ENCODE peak calls at places on chromosome 9, in eight cellular contexts. B, K, Q, D, O, G, V and X are unnamed samples.

GRCh38 chr9:134379774-134380431 is 53.6 kb downstream of the RXRA start:
- ATAC-seq in B (peak; percentile 74), K (no peak), Q (no peak), D (no peak), O (peak; percentile 52), G (no peak), V (no peak), X (no peak)

GRCh38 chr9:105656131-105656921 is 5.9 kb upstream of the TAL2 start:
- ATAC-seq in B (no peak), K (peak; percentile 89), Q (peak; percentile 95), D (no peak), O (peak; percentile 89), G (peak; percentile 97), V (peak; percentile 80), X (no peak)

GRCh38 chr9:105683688-105684275 is 10.6 kb upstream of the TMEM38B start:
- ATAC-seq in B (no peak), K (no peak), Q (no peak), D (no peak), O (no peak), G (no peak), V (no peak), X (no peak)

GRCh38 chr9:39588056-39588814 is 232.8 kb downstream of the SPATA31A1 start:
- ATAC-seq in B (peak; percentile 76), K (peak; percentile 49), Q (peak; percentile 51), D (peak; percentile 72), O (no peak), G (peak; percentile 47), V (no peak), X (no peak)

GRCh38 chr9:13278023-13278367 is 1.5 kb downstream of the MPDZ start:
- ATAC-seq in B (no peak), K (no peak), Q (no peak), D (peak; percentile 11), O (peak; percentile 5), G (peak; percentile 8), V (no peak), X (no peak)

GRCh38 chr9:115397591-115398312 is 279.8 kb upstream of the TNC start:
- ATAC-seq in B (no peak), K (no peak), Q (no peak), D (no peak), O (no peak), G (no peak), V (peak; percentile 84), X (no peak)

GRCh38 chr9:119052339-119053030 is 316.8 kb downstream of the BRINP1 start:
- ATAC-seq in B (no peak), K (no peak), Q (no peak), D (no peak), O (no peak), G (no peak), V (peak; percentile 59), X (peak; percentile 2)

GRCh38 chr9:135077497-135078200 is 9.8 kb upstream of the OLFM1 start:
- ATAC-seq in B (peak; percentile 60), K (no peak), Q (peak; percentile 50), D (no peak), O (no peak), G (peak; percentile 57), V (peak; percentile 65), X (no peak)

GRCh38 chr9:125650271-125650737 is 56.7 kb downstream of the MAPKAP1 start:
- ATAC-seq in B (peak; percentile 48), K (peak; percentile 84), Q (no peak), D (peak; percentile 71), O (no peak), G (no peak), V (peak; percentile 21), X (no peak)

GRCh38 chr9:96116275-96117051 is 185.5 kb downstream of the HSD17B3 start:
- ATAC-seq in B (no peak), K (no peak), Q (peak; percentile 95), D (peak; percentile 79), O (no peak), G (no peak), V (no peak), X (peak; percentile 77)

GRCh38 chr9:80086822-80087345 is 515.1 kb downstream of the TLE4 start:
- ATAC-seq in B (no peak), K (no peak), Q (no peak), D (no peak), O (no peak), G (no peak), V (no peak), X (no peak)

GRCh38 chr9:126682928-126683697 is 69.4 kb downstream of the LMX1B start:
- ATAC-seq in B (no peak), K (no peak), Q (peak; percentile 56), D (no peak), O (no peak), G (no peak), V (peak; percentile 33), X (peak; percentile 35)

GRCh38 chr9:109203761-109204360 is 36.8 kb upstream of the FRRS1L start:
- ATAC-seq in B (no peak), K (no peak), Q (no peak), D (no peak), O (no peak), G (no peak), V (no peak), X (no peak)

GRCh38 chr9:109194157-109194556 is 27.1 kb upstream of the FRRS1L start:
- ATAC-seq in B (no peak), K (no peak), Q (no peak), D (no peak), O (no peak), G (no peak), V (no peak), X (no peak)

GRCh38 chr9:109199676-109200075 is 32.6 kb upstream of the FRRS1L start:
- ATAC-seq in B (no peak), K (no peak), Q (no peak), D (no peak), O (no peak), G (peak; percentile 26), V (no peak), X (no peak)

GRCh38 chr9:109198736-109199384 is 31.8 kb upstream of the FRRS1L start:
- ATAC-seq in B (peak; percentile 97), K (peak; percentile 40), Q (peak; percentile 76), D (no peak), O (no peak), G (peak; percentile 88), V (peak; percentile 83), X (no peak)
- TF ChIP-seq CTCF in B (peak; percentile 34), K (peak; percentile 29), Q (peak; percentile 62), D (no peak), O (peak; percentile 31), G (peak; percentile 61), V (peak; percentile 74), X (no peak)

GRCh38 chr9:128885798-128886197 is 3.9 kb downstream of the LRRC8A start:
- ATAC-seq in B (no peak), K (no peak), Q (no peak), D (no peak), O (no peak), G (no peak), V (no peak), X (no peak)

GRCh38 chr9:128887049-128887448 is 5.1 kb downstream of the LRRC8A start:
- ATAC-seq in B (no peak), K (no peak), Q (no peak), D (no peak), O (no peak), G (no peak), V (no peak), X (no peak)

GRCh38 chr9:128885376-128885775 is 3.4 kb downstream of the LRRC8A start:
- ATAC-seq in B (no peak), K (no peak), Q (no peak), D (no peak), O (no peak), G (no peak), V (no peak), X (no peak)

GRCh38 chr9:128886211-128886826 is 4.4 kb downstream of the LRRC8A start:
- ATAC-seq in B (no peak), K (no peak), Q (no peak), D (no peak), O (no peak), G (no peak), V (no peak), X (no peak)

GRCh38 chr9:128887914-128888350 is 6.0 kb downstream of the LRRC8A start:
- ATAC-seq in B (no peak), K (no peak), Q (no peak), D (no peak), O (no peak), G (no peak), V (peak; percentile 77), X (no peak)
- TF ChIP-seq POLR2AphosphoS5 in B (no peak), K (no peak), Q (no peak), D (no peak), O (no peak), G (no peak), V (no peak), X (no peak)

GRCh38 chr9:120928015-120928719 is 1.6 kb upstream of the TRAF1 start:
- ATAC-seq in B (no peak), K (peak; percentile 1), Q (peak; percentile 17), D (no peak), O (peak; percentile 47), G (no peak), V (peak; percentile 46), X (peak; percentile 46)

GRCh38 chr9:120926397-120926928 is at the start of gene TRAF1:
- ATAC-seq in B (no peak), K (peak; percentile 14), Q (no peak), D (peak; percentile 6), O (peak; percentile 9), G (no peak), V (no peak), X (no peak)

GRCh38 chr9:120928720-120929389 is 2.3 kb upstream of the TRAF1 start:
- ATAC-seq in B (peak; percentile 87), K (peak; percentile 34), Q (peak; percentile 93), D (peak; percentile 90), O (peak; percentile 89), G (no peak), V (peak; percentile 91), X (peak; percentile 88)

GRCh38 chr9:120925535-120926396 is 830 bp downstream of the TRAF1 start:
- ATAC-seq in B (no peak), K (peak; percentile 54), Q (no peak), D (no peak), O (peak; percentile 58), G (peak; percentile 72), V (no peak), X (no peak)

DNA sequence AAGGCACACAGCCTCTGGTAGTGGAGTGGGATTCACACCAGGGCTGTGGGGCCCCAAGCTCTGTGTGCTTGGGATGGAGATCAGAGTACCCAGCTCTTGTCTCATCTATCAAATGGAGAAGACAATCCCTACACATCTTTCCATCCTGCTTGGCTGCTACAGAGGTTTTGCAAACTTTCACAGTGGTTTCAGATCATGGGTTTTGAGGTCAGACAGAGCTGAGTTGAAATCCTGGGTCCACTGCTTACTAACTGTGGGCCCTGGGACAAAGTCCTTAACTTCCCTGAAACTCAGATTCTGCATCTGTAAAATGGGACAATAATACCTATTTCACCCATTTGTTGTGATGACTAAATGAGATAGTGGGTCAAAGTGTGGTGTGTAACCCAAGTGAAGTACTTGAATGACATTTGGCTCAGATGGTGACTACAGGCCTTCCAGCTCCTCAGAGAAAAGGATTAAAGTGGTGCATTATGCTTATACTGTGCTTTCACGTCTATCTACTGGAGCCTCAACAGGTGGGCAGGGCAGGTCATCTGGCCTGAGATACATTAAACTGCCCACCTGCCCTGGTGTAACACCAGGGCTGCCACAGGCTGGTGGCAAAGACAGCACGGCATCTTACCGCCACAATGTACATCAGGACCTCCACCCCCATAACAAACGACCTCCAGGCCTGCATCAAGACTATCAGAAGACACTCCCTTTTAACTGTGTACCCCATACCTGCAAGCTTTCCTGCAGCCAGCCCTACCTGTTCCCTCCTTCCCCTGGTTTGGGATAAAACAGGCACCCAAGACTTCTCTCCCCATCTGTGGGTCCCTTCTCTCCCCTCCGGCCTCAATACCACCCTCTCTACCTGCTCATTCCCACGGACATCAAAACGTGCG is 774 bp upstream of the TRAF1 start:
- ATAC-seq in B (no peak), K (peak; percentile 0), Q (no peak), D (no peak), O (no peak), G (no peak), V (no peak), X (no peak)
- H3K27ac ChIP-seq in B (no peak overlapping the region), K (peak overlapping the region; percentile 99), Q (no peak overlapping the region), D (peak overlapping the region; percentile 2), O (no peak overlapping the region), G (no peak overlapping the region), V (no peak overlapping the region), X (peak overlapping the region; percentile 87)

GRCh38 chr9:82781965-82782392 is 281.0 kb downstream of the RASEF start:
- ATAC-seq in B (no peak), K (no peak), Q (no peak), D (no peak), O (no peak), G (no peak), V (no peak), X (no peak)
- TF ChIP-seq CTCF in B (no peak), K (no peak), Q (no peak), D (no peak), O (no peak), G (no peak), V (no peak), X (no peak)